ENCODE peak calls at places on chromosomes 4 and X, in six cellular contexts. One of them, this sample, is unnamed.
A peak's percentile ranks its signal among the peaks of the same experiment; 100 is the strongest.

GRCh38 chrX:36868592-36868991 is 139.6 kb upstream of the FAM47C start:
- DNase-seq in mesenchymal stem cell: no peak
- DNase-seq in neuronal stem cell: no peak
- DNase-seq in H9: no peak
- DNase-seq in mesendoderm: no peak
- DNase-seq in IMR-90: no peak
- DNase-seq in this sample: no peak

GRCh38 chr4:17475481-17475880 is 36.4 kb downstream of the QDPR start:
- DNase-seq in mesendoderm: no peak
- DNase-seq in neuronal stem cell: no peak
- DNase-seq in mesenchymal stem cell: no peak
- DNase-seq in IMR-90: peak; percentile 59
- DNase-seq in H9: no peak
- DNase-seq in this sample: no peak

GRCh38 chrX:151973851-151974335 is 583 bp downstream of the GABRE start:
- DNase-seq in mesenchymal stem cell: peak; percentile 1
- DNase-seq in mesendoderm: peak; percentile 47
- DNase-seq in IMR-90: no peak
- DNase-seq in neuronal stem cell: no peak
- DNase-seq in H9: peak; percentile 33
- DNase-seq in this sample: no peak

GRCh38 chr4:95255396-95256107 is 293.2 kb downstream of the UNC5C start:
- DNase-seq in mesenchymal stem cell: peak; percentile 91
- DNase-seq in IMR-90: peak; percentile 77
- DNase-seq in H9: no peak
- DNase-seq in neuronal stem cell: no peak
- DNase-seq in mesendoderm: no peak
- DNase-seq in this sample: no peak

GRCh38 chr4:119665718-119666117 is 37.1 kb upstream of the PDE5A start:
- DNase-seq in mesendoderm: no peak
- DNase-seq in IMR-90: no peak
- DNase-seq in mesenchymal stem cell: no peak
- DNase-seq in neuronal stem cell: no peak
- DNase-seq in H9: no peak
- DNase-seq in this sample: no peak

GRCh38 chrX:151754641-151755215 is 20.2 kb downstream of the CNGA2 start:
- DNase-seq in mesendoderm: no peak
- DNase-seq in H9: no peak
- DNase-seq in neuronal stem cell: no peak
- DNase-seq in mesenchymal stem cell: no peak
- DNase-seq in IMR-90: no peak
- DNase-seq in this sample: no peak

GRCh38 chr4:48334236-48334635 is 7.1 kb upstream of the SLAIN2 start:
- DNase-seq in mesenchymal stem cell: no peak
- DNase-seq in H9: no peak
- DNase-seq in IMR-90: no peak
- DNase-seq in neuronal stem cell: no peak
- DNase-seq in mesendoderm: no peak
- DNase-seq in this sample: no peak

GRCh38 chrX:18424482-18425198 is 768 bp upstream of the CDKL5 start:
- DNase-seq in IMR-90: peak; percentile 70
- DNase-seq in mesendoderm: peak; percentile 52
- DNase-seq in mesenchymal stem cell: peak; percentile 63
- DNase-seq in H9: peak; percentile 44
- DNase-seq in neuronal stem cell: no peak
- DNase-seq in this sample: no peak

GRCh38 chr4:42397256-42397634 is at the start of gene SHISA3:
- DNase-seq in H9: peak; percentile 70
- DNase-seq in IMR-90: no peak
- DNase-seq in mesendoderm: peak; percentile 87
- DNase-seq in neuronal stem cell: no peak
- DNase-seq in mesenchymal stem cell: peak; percentile 37
- DNase-seq in this sample: peak; percentile 75
- H2BK15ac ChIP-seq in H9: no peak within 1 kb of the TSS
- H2BK15ac ChIP-seq in IMR-90: peak within 1 kb of the TSS; percentile 25
- H2BK15ac ChIP-seq in mesendoderm: no peak within 1 kb of the TSS
- H2BK15ac ChIP-seq in neuronal stem cell: peak within 1 kb of the TSS; percentile 22
- H2BK15ac ChIP-seq in mesenchymal stem cell: peak within 1 kb of the TSS; percentile 33
- H2BK15ac ChIP-seq in this sample: peak within 1 kb of the TSS; percentile 65

GRCh38 chr4:42345962-42346544 is 51.2 kb upstream of the SHISA3 start:
- DNase-seq in mesenchymal stem cell: no peak
- DNase-seq in IMR-90: no peak
- DNase-seq in mesendoderm: no peak
- DNase-seq in H9: no peak
- DNase-seq in neuronal stem cell: no peak
- DNase-seq in this sample: no peak
- H2BK15ac ChIP-seq in mesenchymal stem cell: no peak overlapping the region
- H2BK15ac ChIP-seq in IMR-90: no peak overlapping the region
- H2BK15ac ChIP-seq in mesendoderm: no peak overlapping the region
- H2BK15ac ChIP-seq in H9: no peak overlapping the region
- H2BK15ac ChIP-seq in neuronal stem cell: no peak overlapping the region
- H2BK15ac ChIP-seq in this sample: no peak overlapping the region

GRCh38 chr4:176742211-176742610 is 50.5 kb downstream of the VEGFC start:
- DNase-seq in mesenchymal stem cell: no peak
- DNase-seq in H9: no peak
- DNase-seq in IMR-90: no peak
- DNase-seq in neuronal stem cell: no peak
- DNase-seq in mesendoderm: no peak
- DNase-seq in this sample: no peak
- H2BK15ac ChIP-seq in mesenchymal stem cell: no peak overlapping the region
- H2BK15ac ChIP-seq in H9: no peak overlapping the region
- H2BK15ac ChIP-seq in IMR-90: no peak overlapping the region
- H2BK15ac ChIP-seq in neuronal stem cell: no peak overlapping the region
- H2BK15ac ChIP-seq in mesendoderm: no peak overlapping the region
- H2BK15ac ChIP-seq in this sample: no peak overlapping the region

GRCh38 chrX:155953055-155953454 is 44.4 kb upstream of the IL9R start:
- DNase-seq in mesendoderm: no peak
- DNase-seq in H9: no peak
- DNase-seq in IMR-90: no peak
- DNase-seq in neuronal stem cell: no peak
- DNase-seq in mesenchymal stem cell: no peak
- DNase-seq in this sample: no peak
- H2BK15ac ChIP-seq in mesendoderm: no peak overlapping the region
- H2BK15ac ChIP-seq in H9: no peak overlapping the region
- H2BK15ac ChIP-seq in IMR-90: no peak overlapping the region
- H2BK15ac ChIP-seq in neuronal stem cell: no peak overlapping the region
- H2BK15ac ChIP-seq in mesenchymal stem cell: no peak overlapping the region
- H2BK15ac ChIP-seq in this sample: no peak overlapping the region

This sample was measured in H1.